ENCODE peak calls at places on chromosomes 13 and 19, in ten cellular contexts. Z, I, U, K, O, C, J, H, G and A are unnamed samples. For H3K27me3, the result is how much of the 10 kb centered on the place peaks cover.

GRCh38 chr19:38321646-38322323 is 2.1 kb downstream of the KCNK6 start:
- DNase-seq in Z (no peak), I (no peak), U (no peak), K (no peak), O (peak), C (no peak), J (peak), H (no peak), G (peak), A (no peak)

GRCh38 chr13:84358601-84359000 is 476.3 kb upstream of the SLITRK1 start:
- DNase-seq in Z (no peak), I (no peak), U (no peak), K (no peak), O (no peak), C (no peak), J (no peak), H (no peak), G (no peak), A (no peak)

GRCh38 chr19:55678121-55678671 is 3.2 kb downstream of the EPN1 start:
- DNase-seq in Z (no peak), I (no peak), U (peak), K (no peak), O (peak), C (peak), J (no peak), H (peak), G (no peak), A (no peak)

GRCh38 chr13:65456150-65456912 is 1773.8 kb downstream of the PCDH9 start:
- DNase-seq in Z (no peak), I (peak), U (no peak), K (no peak), O (no peak), C (no peak), J (no peak), H (no peak), G (no peak), A (no peak)

GRCh38 chr19:13396256-13397080 is 109.8 kb downstream of the CACNA1A start:
- DNase-seq in Z (no peak), I (peak), U (no peak), K (no peak), O (peak), C (no peak), J (peak), H (peak), G (no peak), A (peak)

GRCh38 chr19:30659638-30660037 is 287.5 kb downstream of the ZNF536 start:
- DNase-seq in Z (no peak), I (no peak), U (no peak), K (no peak), O (no peak), C (no peak), J (no peak), H (no peak), G (no peak), A (no peak)

GRCh38 chr13:76720827-76721226 is 165.4 kb downstream of the KCTD12 start:
- DNase-seq in Z (no peak), I (no peak), U (no peak), K (no peak), O (no peak), C (no peak), J (no peak), H (no peak), G (no peak), A (no peak)

GRCh38 chr19:9945319-9945966 is 9.1 kb upstream of the OLFM2 start:
- DNase-seq in Z (peak), I (peak), U (no peak), K (peak), O (peak), C (peak), J (peak), H (peak), G (peak), A (peak)

GRCh38 chr19:46390866-46391265 is 22.5 kb downstream of the CCDC8 start:
- DNase-seq in Z (no peak), I (no peak), U (no peak), K (no peak), O (no peak), C (no peak), J (no peak), H (no peak), G (no peak), A (no peak)

GRCh38 chr19:54390942-54391577 is 24.2 kb upstream of the TTYH1 start:
- DNase-seq in Z (no peak), I (peak), U (no peak), K (no peak), O (peak), C (no peak), J (no peak), H (no peak), G (peak), A (peak)

GRCh38 chr13:113209336-113209879 is at the start of gene CUL4A:
- DNase-seq in Z (no peak), I (peak), U (no peak), K (peak), O (peak), C (peak), J (peak), H (peak), G (peak), A (no peak)

GRCh38 chr13:24220086-24220703 is 59.7 kb downstream of the SPATA13 start:
- DNase-seq in Z (peak), I (peak), U (no peak), K (no peak), O (peak), C (no peak), J (no peak), H (no peak), G (peak), A (peak)

GRCh38 chr13:108629988-108630387 is 577 bp downstream of the MYO16 start:
- DNase-seq in Z (no peak), I (no peak), U (no peak), K (no peak), O (no peak), C (no peak), J (no peak), H (no peak), G (no peak), A (no peak)

GRCh38 chr19:46195104-46195503 is 34.4 kb upstream of the IGFL1 start:
- DNase-seq in Z (no peak), I (no peak), U (no peak), K (no peak), O (no peak), C (no peak), J (no peak), H (no peak), G (no peak), A (no peak)

GRCh38 chr19:47421844-47422395 is 2.6 kb upstream of the MEIS3 start:
- DNase-seq in Z (no peak), I (no peak), U (no peak), K (no peak), O (no peak), C (no peak), J (no peak), H (no peak), G (no peak), A (no peak)

GRCh38 chr19:43957891-43958290 is 6.9 kb downstream of the ZNF221 start:
- DNase-seq in Z (no peak), I (no peak), U (no peak), K (no peak), O (no peak), C (no peak), J (no peak), H (no peak), G (no peak), A (peak)

GRCh38 chr13:45765464-45765863 is 63.3 kb downstream of the CBY2 start:
- DNase-seq in Z (no peak), I (no peak), U (no peak), K (no peak), O (no peak), C (no peak), J (no peak), H (no peak), G (no peak), A (no peak)

GRCh38 chr19:4208385-4209094 is 20.8 kb upstream of the EBI3 start:
- DNase-seq in Z (no peak), I (peak), U (no peak), K (no peak), O (no peak), C (no peak), J (no peak), H (no peak), G (no peak), A (no peak)

GRCh38 chr19:18119243-18120105 is 21.9 kb downstream of the MAST3 start:
- DNase-seq in Z (no peak), I (no peak), U (no peak), K (no peak), O (no peak), C (no peak), J (no peak), H (no peak), G (no peak), A (no peak)

GRCh38 chr13:24159921-24160324 is 597 bp upstream of the SPATA13 start:
- DNase-seq in Z (no peak), I (no peak), U (no peak), K (no peak), O (no peak), C (no peak), J (no peak), H (no peak), G (no peak), A (no peak)

GRCh38 chr13:113291997-113292862 is 4.8 kb upstream of the LAMP1 start:
- DNase-seq in Z (no peak), I (no peak), U (no peak), K (no peak), O (peak), C (peak), J (peak), H (peak), G (no peak), A (no peak)

GRCh38 chr13:79904581-79904980 is 423.6 kb downstream of the NDFIP2 start:
- DNase-seq in Z (no peak), I (no peak), U (no peak), K (no peak), O (no peak), C (no peak), J (no peak), H (no peak), G (no peak), A (no peak)

GRCh38 chr13:79678100-79678499 is 197.1 kb downstream of the NDFIP2 start:
- DNase-seq in Z (no peak), I (peak), U (no peak), K (no peak), O (no peak), C (no peak), J (no peak), H (no peak), G (no peak), A (no peak)

GRCh38 chr19:41422456-41422855 is 4.7 kb downstream of the B3GNT8 start:
- DNase-seq in Z (no peak), I (no peak), U (no peak), K (no peak), O (no peak), C (no peak), J (no peak), H (no peak), G (no peak), A (no peak)

GRCh38 chr19:27858981-27859581 is 1353.9 kb downstream of the UQCRFS1 start:
- DNase-seq in Z (no peak), I (no peak), U (no peak), K (no peak), O (no peak), C (no peak), J (no peak), H (no peak), G (no peak), A (no peak)

GRCh38 chr13:101453784-101454201 is 1.3 kb downstream of the ITGBL1 start:
- DNase-seq in Z (no peak), I (no peak), U (no peak), K (no peak), O (peak), C (no peak), J (peak), H (no peak), G (no peak), A (no peak)
- TF ChIP-seq CTCF in Z (peak), I (no peak), U (no peak), K (peak), O (peak), C (no peak), J (peak), H (no peak), G (no peak), A (no peak)

GRCh38 chr19:17006579-17006978 is 20.0 kb downstream of the CPAMD8 start:
- DNase-seq in Z (no peak), I (no peak), U (no peak), K (no peak), O (no peak), C (no peak), J (no peak), H (no peak), G (no peak), A (no peak)

DNA sequence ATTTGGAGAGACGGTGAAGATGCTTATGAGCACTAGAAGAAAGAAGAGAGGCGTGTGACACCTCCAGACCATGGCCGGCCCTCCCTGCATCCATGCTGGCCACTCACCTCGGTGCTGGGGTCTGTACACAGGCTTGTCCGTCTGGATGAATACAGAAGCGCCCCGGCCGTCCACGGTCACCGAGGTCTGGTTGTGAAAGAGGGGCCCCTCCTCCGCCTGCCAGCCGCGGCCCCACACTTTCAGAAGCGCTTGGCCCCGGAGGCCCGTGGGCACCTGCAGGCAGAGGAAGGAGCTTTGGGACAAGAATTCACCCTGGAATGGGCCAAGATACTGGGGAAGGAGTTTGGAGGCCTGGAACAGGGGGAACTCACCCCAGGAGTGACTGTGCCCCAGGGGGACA is 15.1 kb downstream of the CPAMD8 start:
- DNase-seq in Z (no peak), I (no peak), U (no peak), K (no peak), O (no peak), C (no peak), J (no peak), H (no peak), G (no peak), A (no peak)
- H3K27me3 ChIP-seq in Z (under half), I (under half), U (under half), K (under half), O (under half), C (under half), J (under half), H (under half), G (under half), A (under half)

DNA sequence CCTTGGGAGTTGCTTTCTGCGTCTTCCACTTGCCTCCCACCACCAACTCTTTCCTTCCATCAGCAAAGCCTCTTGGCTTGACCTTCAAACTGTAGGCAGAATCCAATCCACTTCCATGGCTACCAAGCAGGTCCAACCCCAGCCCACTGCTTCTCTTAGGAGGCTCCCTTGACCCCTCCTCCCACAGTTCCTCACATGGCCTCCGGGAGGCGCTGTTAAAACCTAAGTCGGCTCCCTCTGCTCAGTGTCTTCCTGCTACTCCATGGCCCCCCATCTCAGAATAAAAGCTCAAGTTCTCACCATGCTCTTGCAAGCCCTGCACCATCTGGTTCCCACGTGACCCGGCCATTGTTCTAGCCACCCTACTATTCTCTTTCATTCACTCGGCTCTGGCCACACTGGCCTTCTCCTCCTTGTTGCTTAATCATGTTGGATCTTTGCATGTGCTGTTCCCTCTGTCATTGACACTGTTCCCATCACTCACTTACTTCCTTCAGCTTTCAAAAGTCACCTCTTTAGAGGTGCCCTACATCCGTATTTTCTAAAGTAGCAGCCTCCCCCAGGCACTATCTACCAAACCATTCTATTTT is 7.5 kb downstream of the IZUMO2 start:
- DNase-seq in Z (no peak), I (no peak), U (no peak), K (no peak), O (no peak), C (no peak), J (no peak), H (no peak), G (no peak), A (no peak)
- TF ChIP-seq CTCF in Z (no peak), I (peak), U (no peak), K (no peak), O (no peak), C (no peak), J (no peak), H (no peak), G (no peak), A (peak)

DNA sequence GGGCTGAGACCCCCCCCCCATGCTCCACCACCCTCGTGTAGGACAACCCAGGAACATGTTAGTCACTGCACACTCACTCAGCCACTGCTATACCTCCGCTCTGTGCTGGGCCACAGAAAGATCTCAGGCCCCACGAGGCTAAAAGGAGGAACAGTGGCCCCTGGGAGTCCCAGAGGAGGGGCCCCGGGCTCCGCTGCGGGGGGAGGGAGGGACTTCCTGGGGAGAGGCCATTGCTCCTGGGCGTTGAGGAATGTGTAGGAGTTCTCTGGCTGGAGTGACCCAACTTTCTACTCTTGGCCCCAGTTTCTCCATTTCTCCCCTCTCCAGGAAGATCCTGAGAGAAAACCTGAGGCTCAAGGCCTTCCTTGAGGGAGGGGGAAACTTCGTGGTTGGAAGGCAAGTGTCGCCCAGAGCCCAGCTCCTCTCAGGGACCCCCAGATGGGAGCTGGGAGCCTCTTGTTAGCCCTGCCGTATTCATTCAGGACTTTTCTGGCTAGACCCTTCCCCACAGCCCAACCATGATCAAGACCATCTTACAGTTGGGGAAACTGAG is 13.6 kb downstream of the ONECUT3 start:
- DNase-seq in Z (no peak), I (no peak), U (no peak), K (no peak), O (no peak), C (no peak), J (no peak), H (no peak), G (no peak), A (no peak)
- H3K27me3 ChIP-seq in Z (under half), I (half or more), U (half or more), K (half or more), O (half or more), C (under half), J (half or more), H (half or more), G (half or more), A (half or more)

GRCh38 chr13:106151056-106151699 is 384.3 kb downstream of the EFNB2 start:
- DNase-seq in Z (no peak), I (peak), U (no peak), K (no peak), O (no peak), C (no peak), J (no peak), H (no peak), G (no peak), A (peak)

GRCh38 chr13:106145070-106145469 is 390.4 kb downstream of the EFNB2 start:
- DNase-seq in Z (no peak), I (no peak), U (no peak), K (no peak), O (no peak), C (no peak), J (no peak), H (no peak), G (no peak), A (no peak)

GRCh38 chr13:106143392-106143791 is 392.1 kb downstream of the EFNB2 start:
- DNase-seq in Z (no peak), I (no peak), U (no peak), K (no peak), O (no peak), C (no peak), J (no peak), H (no peak), G (no peak), A (peak)

GRCh38 chr13:106143930-106144709 is 391.3 kb downstream of the EFNB2 start:
- DNase-seq in Z (no peak), I (no peak), U (no peak), K (no peak), O (peak), C (no peak), J (no peak), H (no peak), G (no peak), A (no peak)

GRCh38 chr13:106145997-106146864 is 389.2 kb downstream of the EFNB2 start:
- DNase-seq in Z (no peak), I (no peak), U (no peak), K (no peak), O (no peak), C (no peak), J (no peak), H (no peak), G (no peak), A (no peak)
- TF ChIP-seq CTCF in Z (no peak), I (peak), U (no peak), K (no peak), O (no peak), C (no peak), J (no peak), H (no peak), G (no peak), A (no peak)

GRCh38 chr13:94708971-94709614 is 3.3 kb downstream of the SOX21 start:
- DNase-seq in Z (no peak), I (no peak), U (no peak), K (no peak), O (no peak), C (no peak), J (no peak), H (no peak), G (no peak), A (no peak)
- H3K27me3 ChIP-seq in Z (under half), I (half or more), U (under half), K (half or more), O (half or more), C (under half), J (half or more), H (half or more), G (half or more), A (half or more)

DNA sequence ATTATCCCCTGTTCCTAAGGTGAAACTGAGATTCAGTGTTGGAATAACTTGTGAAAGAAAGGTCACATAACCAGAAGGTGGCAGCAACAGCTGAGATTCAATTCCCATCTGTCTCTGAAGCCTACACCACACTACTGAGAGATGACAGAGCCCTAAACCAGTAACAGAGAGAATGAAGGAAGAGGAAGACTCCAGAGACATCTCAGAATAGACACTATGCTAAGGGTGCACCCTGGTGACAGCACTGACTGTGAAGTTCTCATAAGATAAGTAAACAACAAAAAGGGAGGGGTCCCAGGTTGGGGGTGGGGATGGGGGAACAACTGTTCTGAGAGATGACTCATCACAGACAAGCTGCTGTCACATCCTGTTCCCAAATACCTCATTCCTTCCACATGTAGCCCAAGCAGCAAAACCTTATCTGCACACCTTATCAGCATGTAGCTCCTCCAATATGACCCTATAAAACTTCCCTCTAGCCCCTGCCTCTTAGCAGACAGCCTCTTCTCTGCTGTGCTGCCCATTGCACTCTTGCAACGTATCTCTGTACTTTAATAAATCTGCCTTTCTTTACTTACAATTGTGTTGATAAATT is 46.5 kb downstream of the UTP14C start:
- DNase-seq in Z (no peak), I (peak), U (no peak), K (no peak), O (no peak), C (no peak), J (no peak), H (no peak), G (no peak), A (no peak)
- TF ChIP-seq CTCF in Z (no peak), I (peak), U (no peak), K (no peak), O (no peak), C (no peak), J (no peak), H (no peak), G (no peak), A (no peak)